ENCODE peak calls at places on chromosomes 6 and 20, in eight cellular contexts. P, T, B, G, Z, D, K and M are unnamed samples.

GRCh38 chr6:35629876-35630378 is 58.8 kb downstream of the FKBP5 start:
- DNase-seq in P (no peak), T (no peak), B (no peak), G (no peak), Z (no peak), D (no peak), K (no peak), M (no peak)

GRCh38 chr20:44738779-44739477 is 6.7 kb upstream of the KCNK15 start:
- DNase-seq in P (no peak), T (no peak), B (peak), G (peak), Z (peak), D (peak), K (peak), M (peak)

GRCh38 chr6:35381132-35381531 is 38.8 kb downstream of the PPARD start:
- DNase-seq in P (no peak), T (no peak), B (no peak), G (no peak), Z (no peak), D (no peak), K (no peak), M (no peak)

GRCh38 chr6:1704711-1705110 is 95.0 kb downstream of the FOXC1 start:
- DNase-seq in P (no peak), T (no peak), B (no peak), G (no peak), Z (no peak), D (no peak), K (no peak), M (no peak)

GRCh38 chr20:1633535-1633934 is 13.7 kb upstream of the SIRPB1 start:
- DNase-seq in P (no peak), T (no peak), B (no peak), G (no peak), Z (no peak), D (peak), K (no peak), M (peak)

GRCh38 chr20:57999465-58000111 is 228.9 kb downstream of the ANKRD60 start:
- DNase-seq in P (no peak), T (no peak), B (peak), G (no peak), Z (no peak), D (no peak), K (no peak), M (no peak)

GRCh38 chr6:63813531-63813930 is 177.9 kb downstream of the PHF3 start:
- DNase-seq in P (no peak), T (no peak), B (no peak), G (no peak), Z (no peak), D (no peak), K (no peak), M (no peak)

GRCh38 chr20:7848351-7848750 is 91.9 kb downstream of the HAO1 start:
- DNase-seq in P (no peak), T (no peak), B (no peak), G (no peak), Z (no peak), D (no peak), K (no peak), M (no peak)

GRCh38 chr6:47134476-47135189 is 92.5 kb upstream of the ADGRF1 start:
- DNase-seq in P (no peak), T (no peak), B (peak), G (peak), Z (no peak), D (peak), K (no peak), M (peak)

GRCh38 chr6:79031821-79032590 is 46.0 kb downstream of the PHIP start:
- DNase-seq in P (no peak), T (no peak), B (no peak), G (peak), Z (no peak), D (peak), K (no peak), M (no peak)

GRCh38 chr6:116268589-116269293 is 11.0 kb downstream of the TSPYL1 start:
- DNase-seq in P (no peak), T (no peak), B (peak), G (peak), Z (no peak), D (peak), K (no peak), M (peak)

GRCh38 chr20:5549200-5549599 is 201.0 kb upstream of the SHLD1 start:
- DNase-seq in P (no peak), T (no peak), B (no peak), G (no peak), Z (no peak), D (no peak), K (no peak), M (no peak)

GRCh38 chr20:46021361-46022359 is 7.4 kb upstream of the SLC12A5 start:
- DNase-seq in P (no peak), T (peak), B (peak), G (no peak), Z (peak), D (no peak), K (peak), M (peak)

GRCh38 chr6:113672691-113673149 is 184.4 kb upstream of the MARCKS start:
- DNase-seq in P (no peak), T (no peak), B (no peak), G (peak), Z (no peak), D (peak), K (no peak), M (no peak)

GRCh38 chr6:45681860-45682488 is 304.2 kb upstream of the SUPT3H start:
- DNase-seq in P (no peak), T (no peak), B (no peak), G (peak), Z (no peak), D (peak), K (no peak), M (peak)

GRCh38 chr20:64044484-64045247 is 4.8 kb downstream of the SOX18 start:
- DNase-seq in P (no peak), T (no peak), B (no peak), G (peak), Z (no peak), D (peak), K (no peak), M (peak)

GRCh38 chr6:112443118-112443641 is 96.0 kb downstream of the RFPL4B start:
- DNase-seq in P (no peak), T (no peak), B (no peak), G (no peak), Z (no peak), D (no peak), K (no peak), M (no peak)